ENCODE peak calls at places on chromosomes 4 and X, in ten cellular contexts. One of them, this sample, is unnamed.
A peak's percentile ranks its signal among the peaks of the same experiment; 100 is the strongest.

GRCh38 chr4:186244835-186245234 is 17.5 kb downstream of the KLKB1 start:
- DNase-seq in effector CD4-positive, alpha-beta T cell: no peak
- DNase-seq in right lobe of liver: no peak
- DNase-seq in pancreas: no peak
- DNase-seq in upper lobe of right lung: no peak
- DNase-seq in epithelial cell of esophagus: no peak
- DNase-seq in small intestine: no peak
- DNase-seq in heart left ventricle: no peak
- DNase-seq in C1 segment of cervical spinal cord: no peak
- DNase-seq in GM12865: no peak
- DNase-seq in this sample: no peak

GRCh38 chr4:6157926-6158325 is 42.4 kb downstream of the JAKMIP1 start:
- DNase-seq in GM12865: no peak
- DNase-seq in C1 segment of cervical spinal cord: no peak
- DNase-seq in effector CD4-positive, alpha-beta T cell: no peak
- DNase-seq in heart left ventricle: no peak
- DNase-seq in epithelial cell of esophagus: no peak
- DNase-seq in upper lobe of right lung: peak; percentile 20
- DNase-seq in right lobe of liver: no peak
- DNase-seq in small intestine: no peak
- DNase-seq in pancreas: no peak
- DNase-seq in this sample: no peak

GRCh38 chrX:6693051-6693450 is 158.1 kb upstream of the VCX3A start:
- DNase-seq in small intestine: no peak
- DNase-seq in pancreas: no peak
- DNase-seq in GM12865: no peak
- DNase-seq in right lobe of liver: no peak
- DNase-seq in C1 segment of cervical spinal cord: no peak
- DNase-seq in upper lobe of right lung: no peak
- DNase-seq in effector CD4-positive, alpha-beta T cell: no peak
- DNase-seq in epithelial cell of esophagus: no peak
- DNase-seq in heart left ventricle: no peak
- DNase-seq in this sample: no peak

GRCh38 chrX:114959729-114960128 is 57.7 kb downstream of the IL13RA2 start:
- DNase-seq in heart left ventricle: no peak
- DNase-seq in epithelial cell of esophagus: peak; percentile 27
- DNase-seq in right lobe of liver: no peak
- DNase-seq in pancreas: no peak
- DNase-seq in C1 segment of cervical spinal cord: no peak
- DNase-seq in small intestine: no peak
- DNase-seq in GM12865: no peak
- DNase-seq in upper lobe of right lung: no peak
- DNase-seq in effector CD4-positive, alpha-beta T cell: no peak
- DNase-seq in this sample: no peak

GRCh38 chr4:45199736-45200135 is 473.4 kb upstream of the GNPDA2 start:
- DNase-seq in small intestine: no peak
- DNase-seq in C1 segment of cervical spinal cord: no peak
- DNase-seq in upper lobe of right lung: no peak
- DNase-seq in epithelial cell of esophagus: no peak
- DNase-seq in pancreas: no peak
- DNase-seq in GM12865: no peak
- DNase-seq in effector CD4-positive, alpha-beta T cell: no peak
- DNase-seq in right lobe of liver: no peak
- DNase-seq in heart left ventricle: no peak
- DNase-seq in this sample: no peak

GRCh38 chrX:40244980-40245379 is 147.2 kb upstream of the BCOR start:
- DNase-seq in small intestine: no peak
- DNase-seq in upper lobe of right lung: no peak
- DNase-seq in right lobe of liver: no peak
- DNase-seq in heart left ventricle: no peak
- DNase-seq in pancreas: no peak
- DNase-seq in epithelial cell of esophagus: no peak
- DNase-seq in effector CD4-positive, alpha-beta T cell: no peak
- DNase-seq in C1 segment of cervical spinal cord: no peak
- DNase-seq in GM12865: no peak
- DNase-seq in this sample: no peak

GRCh38 chr4:125187621-125188176 is 127.1 kb upstream of the FAT4 start:
- DNase-seq in effector CD4-positive, alpha-beta T cell: no peak
- DNase-seq in C1 segment of cervical spinal cord: no peak
- DNase-seq in upper lobe of right lung: no peak
- DNase-seq in pancreas: no peak
- DNase-seq in epithelial cell of esophagus: peak; percentile 66
- DNase-seq in small intestine: no peak
- DNase-seq in heart left ventricle: peak; percentile 36
- DNase-seq in right lobe of liver: no peak
- DNase-seq in GM12865: no peak
- DNase-seq in this sample: no peak

GRCh38 chr4:111512081-111512774 is 633.0 kb upstream of the FAM241A start:
- DNase-seq in heart left ventricle: no peak
- DNase-seq in GM12865: no peak
- DNase-seq in epithelial cell of esophagus: peak; percentile 84
- DNase-seq in right lobe of liver: no peak
- DNase-seq in C1 segment of cervical spinal cord: no peak
- DNase-seq in effector CD4-positive, alpha-beta T cell: no peak
- DNase-seq in pancreas: no peak
- DNase-seq in upper lobe of right lung: no peak
- DNase-seq in small intestine: no peak
- DNase-seq in this sample: no peak

GRCh38 chrX:54785901-54786300 is 12.2 kb downstream of the ITIH6 start:
- DNase-seq in heart left ventricle: no peak
- DNase-seq in right lobe of liver: peak; percentile 52
- DNase-seq in epithelial cell of esophagus: peak; percentile 6
- DNase-seq in effector CD4-positive, alpha-beta T cell: no peak
- DNase-seq in upper lobe of right lung: no peak
- DNase-seq in GM12865: peak; percentile 43
- DNase-seq in pancreas: no peak
- DNase-seq in small intestine: no peak
- DNase-seq in C1 segment of cervical spinal cord: no peak
- DNase-seq in this sample: no peak

GRCh38 chrX:132968282-132968681 is 9.9 kb upstream of the HS6ST2 start:
- DNase-seq in effector CD4-positive, alpha-beta T cell: no peak
- DNase-seq in right lobe of liver: no peak
- DNase-seq in GM12865: no peak
- DNase-seq in C1 segment of cervical spinal cord: no peak
- DNase-seq in upper lobe of right lung: no peak
- DNase-seq in epithelial cell of esophagus: peak; percentile 19
- DNase-seq in pancreas: no peak
- DNase-seq in small intestine: no peak
- DNase-seq in heart left ventricle: no peak
- DNase-seq in this sample: no peak

GRCh38 chrX:149871940-149872339 is 9.0 kb upstream of the MAGEA8 start:
- DNase-seq in pancreas: no peak
- DNase-seq in small intestine: peak; percentile 21
- DNase-seq in epithelial cell of esophagus: peak; percentile 50
- DNase-seq in C1 segment of cervical spinal cord: no peak
- DNase-seq in effector CD4-positive, alpha-beta T cell: peak; percentile 12
- DNase-seq in heart left ventricle: no peak
- DNase-seq in GM12865: peak; percentile 58
- DNase-seq in upper lobe of right lung: no peak
- DNase-seq in right lobe of liver: no peak
- DNase-seq in this sample: no peak

GRCh38 chrX:97308161-97308560 is 424.5 kb downstream of the RPA4 start:
- DNase-seq in pancreas: no peak
- DNase-seq in small intestine: no peak
- DNase-seq in heart left ventricle: no peak
- DNase-seq in GM12865: no peak
- DNase-seq in C1 segment of cervical spinal cord: no peak
- DNase-seq in right lobe of liver: no peak
- DNase-seq in effector CD4-positive, alpha-beta T cell: no peak
- DNase-seq in epithelial cell of esophagus: no peak
- DNase-seq in upper lobe of right lung: no peak
- DNase-seq in this sample: no peak

GRCh38 chr4:123995939-123996338 is 599.3 kb downstream of the SPRY1 start:
- DNase-seq in upper lobe of right lung: no peak
- DNase-seq in epithelial cell of esophagus: peak; percentile 77
- DNase-seq in small intestine: no peak
- DNase-seq in effector CD4-positive, alpha-beta T cell: no peak
- DNase-seq in heart left ventricle: no peak
- DNase-seq in GM12865: no peak
- DNase-seq in pancreas: no peak
- DNase-seq in C1 segment of cervical spinal cord: no peak
- DNase-seq in right lobe of liver: no peak
- DNase-seq in this sample: no peak

GRCh38 chr4:172578712-172579111 is 589.9 kb upstream of the GALNT7 start:
- DNase-seq in GM12865: no peak
- DNase-seq in heart left ventricle: no peak
- DNase-seq in epithelial cell of esophagus: no peak
- DNase-seq in C1 segment of cervical spinal cord: no peak
- DNase-seq in upper lobe of right lung: no peak
- DNase-seq in effector CD4-positive, alpha-beta T cell: no peak
- DNase-seq in small intestine: no peak
- DNase-seq in right lobe of liver: no peak
- DNase-seq in pancreas: no peak
- DNase-seq in this sample: no peak

GRCh38 chrX:69136546-69137331 is 28.5 kb downstream of the PJA1 start:
- DNase-seq in pancreas: no peak
- DNase-seq in heart left ventricle: peak; percentile 37
- DNase-seq in epithelial cell of esophagus: no peak
- DNase-seq in small intestine: no peak
- DNase-seq in upper lobe of right lung: no peak
- DNase-seq in C1 segment of cervical spinal cord: no peak
- DNase-seq in effector CD4-positive, alpha-beta T cell: no peak
- DNase-seq in GM12865: no peak
- DNase-seq in right lobe of liver: no peak
- DNase-seq in this sample: peak; percentile 75

This sample was measured in sciatic nerve.